ENCODE peak calls at places on chromosomes 12 and 14, in four cellular contexts. Z is AG20443; V is stimulated activated CD8-positive, alpha-beta memory T cell treated with anti-CD3 and anti-CD28 coated beads, Interleukin-7, amount 100 ng/mL, for 48 hours; J is cardiac muscle cell. H is an unnamed sample.

GRCh38 chr12:29270001-29270400 is 111.0 kb downstream of the ERGIC2 start:
- DNase-seq in Z (no peak), V (no peak), J (no peak), H (no peak)

GRCh38 chr12:89528434-89528833 is 2.6 kb upstream of the POC1B start:
- DNase-seq in Z (no peak), V (no peak), J (no peak), H (no peak)

GRCh38 chr12:10016881-10017280 is 6.5 kb downstream of the CLEC12B start:
- DNase-seq in Z (peak; percentile 16), V (no peak), J (no peak), H (no peak)

GRCh38 chr12:105523164-105524057 is 192.9 kb downstream of the C12orf75 start:
- DNase-seq in Z (peak; percentile 95), V (no peak), J (peak; percentile 95), H (peak; percentile 67)

GRCh38 chr12:79331870-79332269 is 358.9 kb downstream of the PAWR start:
- DNase-seq in Z (no peak), V (no peak), J (no peak), H (no peak)

GRCh38 chr12:55720071-55720564 is at the start of gene RDH5:
- DNase-seq in Z (peak; percentile 78), V (no peak), J (no peak), H (no peak)

GRCh38 chr12:59808317-59808910 is 212.6 kb downstream of the SLC16A7 start:
- DNase-seq in Z (peak; percentile 47), V (no peak), J (peak; percentile 56), H (no peak)

GRCh38 chr14:51448831-51449665 is 202.7 kb upstream of the FRMD6 start:
- DNase-seq in Z (peak; percentile 90), V (no peak), J (no peak), H (no peak)

GRCh38 chr14:100858838-100859220 is 32.9 kb downstream of the MEG3 start:
- DNase-seq in Z (no peak), V (no peak), J (no peak), H (no peak)

H was measured in nephron progenitor cell.